ENCODE peak calls at places on chromosomes 6 and 20, in five cellular contexts. H, B, E, T and O are unnamed samples.

GRCh38 chr20:60851826-60852704 is 400.0 kb upstream of the CDH4 start:
- DNase-seq in E (no peak), H (no peak), T (peak), B (no peak), O (no peak)

GRCh38 chr6:36755435-36756348 is 58.1 kb downstream of the RAB44 start:
- DNase-seq in H (no peak), E (peak), T (no peak), B (peak), O (no peak)

GRCh38 chr20:483791-484644 is 21.7 kb upstream of the TBC1D20 start:
- DNase-seq in H (peak), T (no peak), B (no peak), E (no peak), O (peak)

GRCh38 chr6:100001915-100002388 is 7.9 kb upstream of the MCHR2 start:
- DNase-seq in H (peak), T (peak), E (no peak), B (peak), O (peak)

GRCh38 chr6:156111913-156112312 is 656.3 kb upstream of the NOX3 start:
- DNase-seq in T (no peak), B (no peak), H (no peak), E (no peak), O (no peak)

GRCh38 chr6:56868687-56869086 is 86.2 kb upstream of the BEND6 start:
- DNase-seq in T (no peak), B (no peak), E (no peak), H (no peak), O (no peak)

GRCh38 chr6:167495506-167496391 is 170.9 kb downstream of the TTLL2 start:
- DNase-seq in T (no peak), E (no peak), H (no peak), B (no peak), O (no peak)

GRCh38 chr6:31969712-31970603 is 2.0 kb downstream of the DXO start:
- DNase-seq in B (no peak), H (no peak), T (no peak), E (no peak), O (no peak)

GRCh38 chr6:158251565-158251964 is 60.7 kb upstream of the TULP4 start:
- DNase-seq in T (no peak), B (no peak), H (no peak), E (no peak), O (no peak)

GRCh38 chr20:63973636-63974401 is 4.1 kb upstream of the ZNF512B start:
- DNase-seq in H (peak), E (peak), B (peak), T (peak), O (peak)

GRCh38 chr6:56490994-56491393 is 151.7 kb downstream of the DST start:
- DNase-seq in B (no peak), E (no peak), T (no peak), H (no peak), O (no peak)